ENCODE peak calls at places on chromosomes 12 and 14, in five cellular contexts. T is stomach, L is PC-3, J is lower lobe of right lung, N is suprapubic skin. A is an unnamed sample. For H3K27me3, the result is how much of the 10 kb centered on the place peaks cover.

GRCh38 chr12:8031872-8032241 is 659 bp upstream of the FOXJ2 start:
- DNase-seq in T (no peak), L (no peak), J (no peak), N (no peak), A (no peak)

GRCh38 chr12:122086641-122087285 is 8.2 kb downstream of the MLXIP start:
- DNase-seq in T (no peak), L (no peak), J (no peak), N (no peak), A (no peak)

GRCh38 chr12:126663304-126664094 is 1598.3 kb downstream of the AACS start:
- DNase-seq in T (no peak), L (peak), J (no peak), N (no peak), A (peak)

GRCh38 chr14:58296731-58297130 is 1.6 kb upstream of the ARID4A start:
- DNase-seq in T (no peak), L (peak), J (no peak), N (no peak), A (peak)

GRCh38 chr12:89183985-89184435 is 168.3 kb downstream of the DUSP6 start:
- DNase-seq in T (no peak), L (peak), J (peak), N (peak), A (peak)

GRCh38 chr14:102020058-102020971 is 55.9 kb downstream of the DYNC1H1 start:
- DNase-seq in T (no peak), L (peak), J (no peak), N (no peak), A (no peak)

GRCh38 chr14:50823763-50824636 is 7.0 kb downstream of the NIN start:
- DNase-seq in T (peak), L (no peak), J (no peak), N (no peak), A (peak)

GRCh38 chr14:78608998-78609787 is 439.0 kb downstream of the NRXN3 start:
- DNase-seq in T (no peak), L (no peak), J (no peak), N (no peak), A (no peak)

GRCh38 chr12:126362490-126362889 is 1297.3 kb downstream of the AACS start:
- DNase-seq in T (no peak), L (no peak), J (no peak), N (no peak), A (no peak)

GRCh38 chr14:22122227-22123187 is 448.9 kb upstream of the OR4E1 start:
- DNase-seq in T (no peak), L (peak), J (no peak), N (no peak), A (peak)

GRCh38 chr12:28517101-28517500 is 326.8 kb downstream of the CCDC91 start:
- DNase-seq in T (no peak), L (no peak), J (no peak), N (no peak), A (no peak)

GRCh38 chr12:53746592-53747491 is 4.9 kb downstream of the CISTR start:
- DNase-seq in T (peak), L (peak), J (peak), N (peak), A (peak)
- H3K27me3 ChIP-seq in T (half or more), L (under half), J (half or more), N (half or more), A (under half)

GRCh38 chr12:499837-500458 is 40.2 kb downstream of the B4GALNT3 start:
- DNase-seq in T (peak), L (no peak), J (no peak), N (no peak), A (peak)
- H3K27me3 ChIP-seq in T (under half), L (under half), J (under half), N (under half), A (under half)

DNA sequence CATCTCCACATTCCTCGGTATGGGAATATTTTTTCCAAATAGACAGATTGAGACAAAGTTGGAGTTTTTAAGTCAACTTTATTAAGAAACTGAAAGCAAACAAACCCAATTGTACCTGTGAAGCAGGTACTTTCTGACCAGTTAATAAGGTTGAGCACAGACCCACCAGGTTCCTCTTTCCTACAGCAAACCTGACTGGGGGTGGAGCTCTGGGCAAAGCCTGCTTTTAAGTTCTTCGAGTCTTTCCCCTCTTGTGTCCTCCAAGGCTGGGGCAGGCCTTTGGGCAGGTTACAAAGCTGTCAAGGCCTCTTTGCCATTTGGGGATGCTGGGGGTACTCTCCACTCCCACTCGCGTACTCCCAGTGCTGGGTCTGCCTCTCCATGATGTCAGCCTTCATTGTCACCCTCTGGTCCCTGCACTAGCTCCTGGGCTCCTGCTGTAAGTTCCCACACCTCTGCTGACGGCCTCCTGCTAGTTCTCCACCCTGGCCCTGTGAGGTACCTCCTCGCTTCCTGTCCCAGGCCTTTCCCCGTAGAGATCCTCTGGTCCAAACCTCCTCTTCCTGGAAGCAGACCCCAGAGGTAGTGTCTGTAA is 3.2 kb downstream of the KCNH3 start:
- DNase-seq in T (no peak), L (no peak), J (no peak), N (no peak), A (no peak)
- H3K27me3 ChIP-seq in T (under half), L (under half), J (under half), N (under half), A (under half)

GRCh38 chr12:108129017-108129812 is at the start of gene WSCD2:
- DNase-seq in T (peak), L (peak), J (peak), N (no peak), A (peak)
- H3K27me3 ChIP-seq in T (under half), L (half or more), J (half or more), N (half or more), A (under half)

GRCh38 chr14:81432171-81432570 is 32.0 kb upstream of the STON2 start:
- DNase-seq in T (no peak), L (no peak), J (no peak), N (no peak), A (peak)
- H3K27me3 ChIP-seq in T (under half), L (under half), J (under half), N (under half), A (under half)

DNA sequence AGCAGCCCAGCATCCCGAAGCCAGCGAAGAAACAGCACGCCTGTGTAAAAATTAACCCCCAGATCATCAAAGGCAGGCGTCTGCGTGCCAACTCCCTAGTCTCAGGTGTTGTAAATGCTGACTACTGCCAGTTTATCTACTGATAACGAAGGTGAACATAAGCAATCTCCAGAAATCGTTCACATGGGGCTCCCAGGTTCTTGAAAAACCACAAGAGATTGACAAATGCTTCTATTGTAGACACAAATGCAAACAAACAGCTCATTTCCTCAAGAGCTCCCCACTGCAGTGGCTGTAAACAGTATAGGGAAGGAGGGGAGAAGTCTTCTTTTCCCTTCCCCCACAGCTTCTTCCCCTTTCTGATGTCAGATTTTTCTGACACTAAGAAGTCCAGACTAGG is 5.3 kb upstream of the PLEKHG3 start:
- DNase-seq in T (peak), L (peak), J (no peak), N (no peak), A (peak)
- H3K27me3 ChIP-seq in T (under half), L (under half), J (under half), N (under half), A (under half)

GRCh38 chr12:6059860-6060565 is 64.5 kb downstream of the VWF start:
- DNase-seq in T (no peak), L (no peak), J (no peak), N (no peak), A (no peak)

GRCh38 chr12:6061661-6062060 is 62.8 kb downstream of the VWF start:
- DNase-seq in T (no peak), L (no peak), J (no peak), N (no peak), A (no peak)

GRCh38 chr12:6065131-6065871 is 59.2 kb downstream of the VWF start:
- DNase-seq in T (no peak), L (no peak), J (no peak), N (no peak), A (no peak)

GRCh38 chr12:6063379-6063735 is 61.1 kb downstream of the VWF start:
- DNase-seq in T (no peak), L (no peak), J (no peak), N (no peak), A (no peak)

DNA sequence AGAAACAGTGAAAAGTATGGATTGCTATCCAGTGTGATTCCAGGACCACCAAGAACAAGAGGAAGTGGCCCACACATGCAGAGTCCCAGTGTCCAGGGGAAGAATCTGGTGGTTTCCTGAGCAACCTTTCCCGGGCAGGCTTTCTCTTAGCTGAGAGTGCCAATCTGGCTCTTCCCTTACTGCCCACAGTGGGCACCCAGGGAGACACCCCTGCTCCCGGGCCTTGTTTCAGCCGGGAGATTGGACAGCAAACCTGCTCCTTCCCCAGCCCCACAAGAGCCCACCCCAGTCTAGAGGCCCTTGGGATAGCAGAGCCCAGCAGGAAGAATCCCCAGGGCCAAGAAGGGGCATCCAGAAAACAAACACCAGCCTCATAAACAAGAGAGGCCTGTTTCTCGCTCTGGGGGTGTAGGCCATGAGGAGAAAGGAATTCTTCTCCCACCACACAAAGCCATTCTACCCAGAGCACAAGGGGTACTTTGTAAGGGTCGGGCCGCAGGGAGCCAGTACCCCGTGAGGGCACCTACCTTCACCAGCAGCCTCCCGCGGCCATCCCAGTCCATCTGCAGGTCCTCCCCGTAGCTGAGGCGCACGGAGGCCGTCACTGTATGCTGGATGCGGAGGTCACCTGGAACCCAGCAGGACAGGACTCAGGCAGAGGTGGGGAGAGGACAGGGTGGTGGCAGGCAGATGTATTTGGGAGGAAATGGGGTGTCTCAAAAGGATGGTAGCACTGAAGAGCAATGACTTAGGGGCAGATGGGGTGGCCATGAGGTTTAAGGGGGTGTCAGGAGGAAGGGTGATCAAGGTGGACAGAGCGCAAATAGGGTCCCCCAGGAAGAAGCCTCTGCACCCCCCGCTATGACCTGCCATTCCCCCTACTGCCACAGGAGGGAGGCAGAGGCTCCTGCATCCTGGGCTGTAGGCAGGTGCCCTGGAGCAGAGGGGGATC is 61.8 kb downstream of the VWF start:
- DNase-seq in T (peak), L (peak), J (peak), N (no peak), A (no peak)
- H3K27me3 ChIP-seq in T (under half), L (under half), J (under half), N (under half), A (under half)

GRCh38 chr14:105172476-105172875 is 3.9 kb upstream of the JAG2 start:
- DNase-seq in T (no peak), L (no peak), J (no peak), N (no peak), A (no peak)

GRCh38 chr14:105173145-105173544 is 4.6 kb upstream of the JAG2 start:
- DNase-seq in T (no peak), L (no peak), J (no peak), N (no peak), A (no peak)

GRCh38 chr14:105176513-105176912 is 4.6 kb downstream of the NUDT14 start:
- DNase-seq in T (no peak), L (no peak), J (no peak), N (no peak), A (no peak)

GRCh38 chr14:105177082-105177481 is 4.0 kb downstream of the NUDT14 start:
- DNase-seq in T (no peak), L (no peak), J (no peak), N (no peak), A (no peak)

DNA sequence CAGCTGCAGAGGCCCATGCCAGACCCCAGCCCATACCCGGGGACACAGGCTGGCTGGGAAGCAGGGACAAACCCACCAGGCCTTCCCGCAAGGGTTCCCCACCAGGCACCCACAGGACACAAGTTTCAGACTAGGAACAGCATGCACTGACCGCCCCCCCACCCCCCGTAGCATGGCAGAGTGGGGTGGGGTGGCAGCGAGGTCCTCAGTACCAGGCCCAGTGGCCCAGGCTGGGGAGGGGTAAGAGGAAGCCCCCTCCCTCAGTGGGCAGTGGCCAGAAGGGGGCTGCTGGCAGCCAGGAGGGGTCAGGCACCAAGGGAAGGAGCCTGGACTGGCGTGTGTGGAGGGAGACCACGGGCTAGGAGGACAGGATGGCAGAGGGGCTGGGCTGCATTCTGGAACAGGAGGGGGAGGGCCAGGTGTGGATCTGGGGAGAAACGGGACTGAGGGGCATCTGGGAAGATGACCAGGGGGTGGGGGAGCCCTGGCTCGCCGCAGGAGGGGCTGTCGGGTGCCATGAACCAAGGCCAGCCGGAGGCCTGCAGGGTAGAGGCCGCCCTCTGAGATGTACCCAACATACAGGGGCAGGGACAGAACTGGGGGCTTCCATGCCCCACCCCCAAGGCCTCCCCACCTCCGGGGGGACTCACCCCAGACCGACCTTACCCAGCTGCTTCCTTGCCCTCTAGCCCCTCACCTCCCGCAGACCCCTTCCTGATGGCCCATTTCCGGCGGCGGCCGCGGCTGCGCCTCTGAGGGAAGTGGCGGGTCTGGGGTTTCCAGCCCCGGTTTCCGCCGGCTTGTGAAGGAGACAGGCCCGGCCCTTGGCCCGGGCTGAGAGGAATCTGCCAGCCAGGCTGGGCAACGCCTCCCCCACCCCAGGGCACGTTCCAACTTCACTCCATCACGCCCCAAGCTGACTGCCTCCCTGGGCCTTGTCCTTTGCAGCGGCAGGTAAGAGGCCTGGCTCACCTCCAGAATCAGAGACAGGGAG is 5.6 kb upstream of the JAG2 start:
- DNase-seq in T (no peak), L (no peak), J (no peak), N (no peak), A (peak)
- H3K27me3 ChIP-seq in T (under half), L (under half), J (under half), N (under half), A (under half)

GRCh38 chr12:76876696-76877229 is 2.1 kb downstream of the CSRP2 start:
- DNase-seq in T (no peak), L (no peak), J (no peak), N (no peak), A (peak)
- H3K27me3 ChIP-seq in T (under half), L (under half), J (under half), N (under half), A (under half)

GRCh38 chr12:45646851-45647581 is 82.5 kb upstream of the ARID2 start:
- DNase-seq in T (no peak), L (no peak), J (no peak), N (no peak), A (no peak)

GRCh38 chr12:45644521-45644920 is 85.0 kb upstream of the ARID2 start:
- DNase-seq in T (no peak), L (peak), J (no peak), N (no peak), A (peak)

GRCh38 chr12:45651029-45651428 is 78.5 kb upstream of the ARID2 start:
- DNase-seq in T (no peak), L (no peak), J (no peak), N (no peak), A (no peak)

GRCh38 chr12:45654002-45654401 is 75.5 kb upstream of the ARID2 start:
- DNase-seq in T (no peak), L (no peak), J (no peak), N (no peak), A (no peak)

GRCh38 chr12:45648070-45648469 is 81.4 kb upstream of the ARID2 start:
- DNase-seq in T (peak), L (no peak), J (no peak), N (no peak), A (no peak)
- H3K27me3 ChIP-seq in T (under half), L (under half), J (under half), N (under half), A (under half)